ENCODE peak calls at places on chromosomes 11 and 22, in four cellular contexts. Q is HCT116, S is HepG2, O is SK-N-SH. C is an unnamed sample.

GRCh38 chr11:127609025-127609788 is 608.6 kb upstream of the KIRREL3 start:
- DNase-seq in O (no peak), Q (no peak), S (no peak), C (no peak)

GRCh38 chr22:43829448-43829821 is 17.3 kb upstream of the EFCAB6 start:
- DNase-seq in Q (no peak), S (no peak), O (peak), C (no peak)

GRCh38 chr11:108144615-108145014 is 23.2 kb downstream of the ACAT1 start:
- DNase-seq in S (no peak), Q (no peak), O (no peak), C (no peak)

GRCh38 chr11:9251306-9251705 is 13.8 kb downstream of the DENND5A start:
- DNase-seq in O (peak), Q (no peak), S (no peak), C (no peak)

GRCh38 chr22:22201925-22202343 is 42.7 kb upstream of the VPREB1 start:
- DNase-seq in O (no peak), S (no peak), Q (no peak), C (no peak)

GRCh38 chr11:2511421-2512369 is 66.9 kb downstream of the KCNQ1 start:
- DNase-seq in S (no peak), Q (no peak), O (peak), C (no peak)

GRCh38 chr11:29657709-29658108 is 359.1 kb downstream of the KCNA4 start:
- DNase-seq in S (no peak), O (no peak), Q (no peak), C (no peak)

GRCh38 chr22:44575344-44576268 is 77.6 kb upstream of the RTL6 start:
- DNase-seq in Q (no peak), O (peak), S (no peak), C (no peak)

GRCh38 chr22:29773233-29773632 is 6.1 kb downstream of the UQCR10 start:
- DNase-seq in S (no peak), Q (peak), O (no peak), C (no peak)

GRCh38 chr11:47720651-47721050 is 5.5 kb upstream of the AGBL2 start:
- DNase-seq in O (no peak), Q (no peak), S (no peak), C (no peak)

GRCh38 chr11:47711816-47712215 is 3.4 kb downstream of the AGBL2 start:
- DNase-seq in S (no peak), O (no peak), Q (no peak), C (no peak)

GRCh38 chr11:47715082-47715669 is at the start of gene AGBL2:
- DNase-seq in Q (no peak), S (peak), O (peak), C (peak)

GRCh38 chr11:47714554-47715081 is 551 bp downstream of the AGBL2 start:
- DNase-seq in O (no peak), Q (no peak), S (no peak), C (no peak)

DNA sequence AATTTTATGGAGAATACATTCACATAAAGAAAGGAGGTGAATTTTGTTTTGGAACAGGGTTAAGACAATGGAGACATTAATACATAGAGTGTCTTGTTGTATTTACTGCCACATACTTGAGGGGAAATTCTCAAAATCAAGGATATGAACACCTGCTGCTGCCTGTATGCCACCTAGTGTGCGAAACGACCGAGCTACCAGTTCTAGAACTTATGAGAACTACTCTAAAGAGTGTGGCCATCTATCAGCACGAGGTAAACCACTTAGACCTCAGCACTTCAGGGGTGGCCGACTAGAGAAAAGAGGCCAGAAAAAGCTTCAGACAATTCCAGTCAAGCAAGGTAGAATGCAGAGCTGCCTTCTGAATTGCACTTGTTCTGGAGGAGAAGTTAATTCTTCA is 1.5 kb upstream of the AGBL2 start:
- DNase-seq in S (no peak), Q (no peak), O (no peak), C (peak)
- TF ChIP-seq JUND in S (no peak), Q (no peak), O (no peak), C (no peak)

GRCh38 chr11:19679952-19680823 is 32.4 kb upstream of the NAV2 start:
- DNase-seq in Q (peak), S (no peak), O (peak), C (no peak)
- TF ChIP-seq JUND in Q (peak), S (no peak), O (peak), C (no peak)

GRCh38 chr22:50189849-50190181 is 4.1 kb downstream of the TRABD start:
- DNase-seq in O (no peak), S (no peak), Q (no peak), C (no peak)
- TF ChIP-seq JUND in O (no peak), S (no peak), Q (no peak), C (no peak)

DNA sequence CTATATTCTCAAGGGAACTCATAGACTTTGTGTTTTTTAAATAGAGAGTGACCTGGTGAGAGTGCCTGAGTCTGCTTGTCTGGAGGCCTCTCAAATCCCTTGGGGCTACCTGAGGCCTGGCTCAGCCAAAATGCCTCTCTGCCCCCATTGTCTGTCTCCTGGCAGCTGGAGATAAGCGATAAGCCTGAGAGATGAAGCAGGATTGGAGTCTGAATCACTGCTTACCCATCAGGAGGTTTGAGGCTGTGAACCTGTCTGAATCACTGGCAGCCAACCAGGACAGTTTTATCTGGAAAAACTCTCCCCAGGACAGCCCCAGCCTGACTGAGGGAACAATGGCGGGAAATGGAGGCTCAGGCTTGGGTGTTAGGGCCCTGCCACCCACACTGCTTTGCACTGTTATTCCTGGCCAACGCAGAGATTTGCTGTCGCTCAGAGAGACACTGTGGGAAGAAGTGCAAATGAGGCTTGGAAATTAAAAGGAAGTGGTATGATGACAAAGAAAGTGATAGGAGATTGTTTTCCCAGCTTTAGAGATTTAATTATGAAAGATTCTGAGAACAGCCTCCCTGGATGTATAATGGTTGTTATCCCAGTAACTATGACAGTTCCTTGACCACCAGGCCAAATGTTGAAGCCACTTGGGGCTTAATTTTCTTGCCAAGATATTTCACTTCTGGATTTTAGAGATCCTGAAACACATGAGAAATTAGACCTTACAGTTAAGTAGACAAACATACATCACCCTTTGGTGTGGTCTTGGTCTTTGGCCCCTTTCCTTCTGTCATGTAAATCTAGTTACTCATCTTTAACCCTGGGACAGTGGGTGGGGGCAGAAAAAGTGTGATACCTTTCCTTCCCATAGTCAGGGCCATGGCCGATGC is 102.1 kb downstream of the RASSF10 start:
- DNase-seq in S (no peak), Q (no peak), O (peak), C (no peak)
- TF ChIP-seq JUND in S (no peak), Q (no peak), O (peak), C (no peak)

GRCh38 chr22:50695421-50696250 is 23.0 kb downstream of the SHANK3 start:
- DNase-seq in Q (no peak), S (no peak), O (no peak), C (no peak)
- TF ChIP-seq JUND in Q (no peak), S (no peak), O (no peak), C (no peak)

GRCh38 chr22:35697142-35697541 is 20.5 kb upstream of the APOL5 start:
- DNase-seq in S (no peak), O (no peak), Q (no peak), C (no peak)

GRCh38 chr22:35690001-35690400 is 27.7 kb upstream of the APOL5 start:
- DNase-seq in O (no peak), S (no peak), Q (no peak), C (no peak)

GRCh38 chr22:35695202-35695601 is 22.5 kb upstream of the APOL5 start:
- DNase-seq in S (no peak), O (no peak), Q (no peak), C (no peak)
- TF ChIP-seq JUND in S (no peak), O (no peak), Q (no peak), C (no peak)

DNA sequence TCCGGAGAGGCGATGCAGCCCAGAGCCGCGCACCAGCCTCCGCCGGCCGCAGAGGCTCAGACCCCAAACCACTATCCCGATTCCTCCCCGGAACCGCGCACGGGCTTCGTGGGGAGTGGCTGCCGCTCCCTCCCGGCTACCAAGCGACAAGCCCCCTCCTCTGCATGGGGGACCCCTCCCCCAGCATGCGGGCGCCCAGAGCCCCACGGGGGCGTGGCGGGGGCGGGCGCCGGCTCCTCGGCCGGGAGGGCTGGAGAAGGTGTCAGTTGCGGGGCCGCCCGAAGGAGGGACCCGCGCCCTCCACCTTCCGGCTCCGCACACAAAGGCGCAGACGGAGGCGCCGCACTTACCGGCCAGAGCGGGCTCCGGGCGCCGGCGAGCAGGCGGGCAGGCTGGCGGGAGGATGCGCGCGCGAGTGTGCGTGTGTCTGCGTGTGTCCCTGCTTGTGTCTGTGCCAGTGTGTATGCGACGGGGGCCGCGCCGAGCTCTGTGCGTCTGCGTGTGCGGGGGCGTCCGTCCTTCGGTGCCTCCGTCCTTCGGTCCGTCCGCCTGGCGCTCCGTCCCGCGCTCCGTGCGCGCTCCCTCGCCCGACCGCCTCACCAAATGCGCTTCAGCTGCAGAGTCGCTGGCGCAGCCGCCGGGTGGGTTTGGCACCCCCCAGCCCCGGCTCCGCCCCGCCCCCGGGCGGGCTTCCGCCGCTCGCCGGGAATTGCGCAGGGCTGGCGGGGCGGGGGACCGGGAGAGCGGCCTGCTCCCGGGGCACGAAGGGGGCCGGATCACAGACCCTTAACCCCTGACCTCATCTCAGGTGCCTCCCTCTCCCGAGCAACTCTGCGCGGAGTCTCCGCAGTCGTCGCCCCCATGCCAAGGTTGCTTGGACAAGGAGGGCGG is at the start of gene PTPN5:
- DNase-seq in O (peak), Q (no peak), S (no peak), C (no peak)
- TF ChIP-seq JUND in O (no peak), Q (no peak), S (no peak), C (no peak)

GRCh38 chr22:23858484-23858815 is 775 bp downstream of the SLC2A11 start:
- DNase-seq in Q (no peak), S (no peak), O (no peak), C (no peak)

GRCh38 chr22:23857606-23858483 is at the start of gene SLC2A11:
- DNase-seq in O (peak), S (peak), Q (peak), C (peak)

GRCh38 chr22:23856721-23857605 is 712 bp upstream of the SLC2A11 start:
- DNase-seq in S (peak), O (peak), Q (no peak), C (peak)

GRCh38 chr22:23859201-23859600 is 1.5 kb downstream of the SLC2A11 start:
- DNase-seq in Q (no peak), S (no peak), O (no peak), C (no peak)

DNA sequence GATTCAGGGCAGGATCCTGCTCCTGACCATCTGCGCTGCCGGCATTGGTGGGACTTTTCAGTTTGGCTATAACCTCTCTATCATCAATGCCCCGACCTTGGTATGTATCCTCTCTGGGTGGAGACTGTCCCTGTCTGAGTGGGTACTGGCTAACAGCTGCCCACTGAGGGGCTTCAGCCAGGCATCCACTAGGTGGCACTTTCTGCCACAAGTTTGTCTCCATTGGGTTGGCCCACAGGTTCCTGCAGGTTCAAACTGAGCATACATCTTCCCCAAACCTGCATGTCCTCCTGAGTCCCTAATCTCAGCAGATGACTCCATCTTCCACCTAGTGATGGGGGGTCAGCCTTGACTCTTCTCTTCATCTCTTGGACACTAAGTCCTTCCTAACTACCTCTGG is 4.4 kb downstream of the SLC2A11 start:
- DNase-seq in S (no peak), O (peak), Q (peak), C (no peak)
- TF ChIP-seq JUND in S (no peak), O (no peak), Q (no peak), C (no peak)

GRCh38 chr22:37079668-37080171 is 28.2 kb downstream of the KCTD17 start:
- DNase-seq in S (no peak), O (no peak), Q (no peak), C (peak)
- TF ChIP-seq JUND in S (no peak), O (no peak), Q (no peak), C (no peak)

GRCh38 chr11:125569913-125570621 is 790 bp downstream of the EI24 start:
- DNase-seq in Q (no peak), S (no peak), O (peak), C (peak)
- TF ChIP-seq JUND in Q (no peak), S (no peak), O (no peak), C (no peak)

C was measured in T47D.